ENCODE peak calls at places on chromosomes 3 and 15, in ten cellular contexts. M, A, N, G, J, P, O, Z, W and Y are unnamed samples.

GRCh38 chr3:12630292-12630691 is 33.6 kb downstream of the RAF1 start:
- ATAC-seq in M (no peak), A (no peak), N (no peak), G (no peak), J (no peak), P (no peak), O (no peak), Z (no peak), W (no peak), Y (no peak)

GRCh38 chr15:95016511-95017219 is 785.3 kb downstream of the MCTP2 start:
- ATAC-seq in M (peak), A (no peak), N (no peak), G (no peak), J (no peak), P (no peak), O (no peak), Z (no peak), W (no peak), Y (no peak)

GRCh38 chr3:12455740-12456139 is 28.5 kb upstream of the TSEN2 start:
- ATAC-seq in M (no peak), A (no peak), N (no peak), G (no peak), J (no peak), P (no peak), O (no peak), Z (no peak), W (no peak), Y (no peak)

GRCh38 chr3:78726545-78726944 is 1041.3 kb downstream of the ROBO1 start:
- ATAC-seq in M (no peak), A (no peak), N (no peak), G (no peak), J (no peak), P (no peak), O (no peak), Z (no peak), W (no peak), Y (no peak)

GRCh38 chr3:71521940-71522876 is 61.3 kb downstream of the FOXP1 start:
- ATAC-seq in M (no peak), A (no peak), N (no peak), G (no peak), J (no peak), P (no peak), O (no peak), Z (no peak), W (no peak), Y (no peak)

GRCh38 chr3:44114142-44114541 is 127.5 kb upstream of the TOPAZ1 start:
- ATAC-seq in M (peak), A (no peak), N (peak), G (no peak), J (no peak), P (peak), O (no peak), Z (peak), W (peak), Y (no peak)

GRCh38 chr3:102090646-102091045 is 241.3 kb downstream of the NFKBIZ start:
- ATAC-seq in M (no peak), A (no peak), N (no peak), G (no peak), J (no peak), P (no peak), O (no peak), Z (no peak), W (no peak), Y (no peak)

GRCh38 chr15:70127797-70128756 is 30.4 kb upstream of the TLE3 start:
- ATAC-seq in M (no peak), A (peak), N (no peak), G (no peak), J (no peak), P (peak), O (no peak), Z (no peak), W (peak), Y (no peak)

GRCh38 chr15:77706482-77707244 is 74.0 kb upstream of the LINGO1 start:
- ATAC-seq in M (no peak), A (no peak), N (no peak), G (no peak), J (no peak), P (no peak), O (no peak), Z (no peak), W (no peak), Y (no peak)

GRCh38 chr3:187889106-187889505 is 143.8 kb upstream of the BCL6 start:
- ATAC-seq in M (no peak), A (no peak), N (no peak), G (no peak), J (no peak), P (no peak), O (peak), Z (no peak), W (no peak), Y (no peak)

GRCh38 chr15:81966628-81967027 is 79.2 kb downstream of the MEX3B start:
- ATAC-seq in M (no peak), A (no peak), N (no peak), G (no peak), J (no peak), P (no peak), O (no peak), Z (no peak), W (no peak), Y (no peak)

GRCh38 chr3:113897373-113897777 is 50.4 kb upstream of the ZDHHC23 start:
- ATAC-seq in M (peak), A (no peak), N (peak), G (no peak), J (peak), P (no peak), O (no peak), Z (peak), W (no peak), Y (peak)

GRCh38 chr15:45441686-45442085 is 63.3 kb upstream of the GATM start:
- ATAC-seq in M (peak), A (no peak), N (no peak), G (no peak), J (no peak), P (no peak), O (no peak), Z (no peak), W (peak), Y (no peak)

GRCh38 chr15:38455096-38455495 is 1.2 kb downstream of the FAM98B start:
- ATAC-seq in M (no peak), A (no peak), N (no peak), G (no peak), J (no peak), P (no peak), O (no peak), Z (no peak), W (peak), Y (no peak)

GRCh38 chr3:164460851-164461250 is 617.4 kb downstream of the SI start:
- ATAC-seq in M (no peak), A (no peak), N (no peak), G (no peak), J (no peak), P (no peak), O (no peak), Z (no peak), W (no peak), Y (no peak)

GRCh38 chr3:128573707-128574162 is 76.9 kb downstream of the RPN1 start:
- ATAC-seq in M (peak), A (no peak), N (no peak), G (no peak), J (no peak), P (no peak), O (peak), Z (peak), W (no peak), Y (peak)

GRCh38 chr15:99618941-99619411 is 53.2 kb downstream of the MEF2A start:
- ATAC-seq in M (peak), A (no peak), N (peak), G (no peak), J (no peak), P (no peak), O (peak), Z (peak), W (peak), Y (peak)

GRCh38 chr15:68148039-68148438 is 57.1 kb downstream of the CALML4 start:
- ATAC-seq in M (peak), A (no peak), N (no peak), G (no peak), J (no peak), P (no peak), O (no peak), Z (peak), W (no peak), Y (peak)

GRCh38 chr3:54660599-54661210 is 267.2 kb downstream of the LRTM1 start:
- ATAC-seq in M (no peak), A (no peak), N (no peak), G (no peak), J (no peak), P (no peak), O (peak), Z (no peak), W (no peak), Y (no peak)

GRCh38 chr15:43286074-43286473 is 19.3 kb upstream of the TGM5 start:
- ATAC-seq in M (peak), A (no peak), N (peak), G (no peak), J (no peak), P (no peak), O (peak), Z (peak), W (peak), Y (peak)

GRCh38 chr15:84398763-84399701 is 163.5 kb downstream of the GOLGA6L4 start:
- ATAC-seq in M (peak), A (peak), N (no peak), G (no peak), J (no peak), P (no peak), O (no peak), Z (peak), W (no peak), Y (peak)

GRCh38 chr15:88497109-88497761 is 29.7 kb downstream of the MRPS11 start:
- ATAC-seq in M (peak), A (no peak), N (no peak), G (no peak), J (no peak), P (no peak), O (no peak), Z (peak), W (peak), Y (peak)

GRCh38 chr3:126857928-126858327 is 125.0 kb upstream of the PLXNA1 start:
- ATAC-seq in M (no peak), A (no peak), N (no peak), G (no peak), J (no peak), P (no peak), O (no peak), Z (no peak), W (no peak), Y (no peak)

GRCh38 chr15:27665002-27665401 is 434.1 kb downstream of the OCA2 start:
- ATAC-seq in M (no peak), A (no peak), N (no peak), G (no peak), J (no peak), P (no peak), O (no peak), Z (no peak), W (no peak), Y (no peak)

GRCh38 chr3:39127907-39128303 is 20.4 kb downstream of the TTC21A start:
- ATAC-seq in M (no peak), A (no peak), N (no peak), G (peak), J (peak), P (no peak), O (no peak), Z (no peak), W (no peak), Y (no peak)

GRCh38 chr15:40016224-40016865 is 22.6 kb downstream of the SRP14 start:
- ATAC-seq in M (no peak), A (no peak), N (no peak), G (no peak), J (no peak), P (no peak), O (no peak), Z (no peak), W (no peak), Y (no peak)

GRCh38 chr15:63223463-63223862 is 34.1 kb downstream of the RAB8B start:
- ATAC-seq in M (peak), A (no peak), N (no peak), G (no peak), J (no peak), P (peak), O (no peak), Z (peak), W (no peak), Y (no peak)

GRCh38 chr3:171262431-171262830 is 197.8 kb downstream of the TNIK start:
- ATAC-seq in M (no peak), A (no peak), N (no peak), G (no peak), J (no peak), P (no peak), O (no peak), Z (no peak), W (no peak), Y (no peak)

GRCh38 chr15:31399544-31400171 is 73.0 kb downstream of the KLF13 start:
- ATAC-seq in M (no peak), A (no peak), N (no peak), G (no peak), J (peak), P (peak), O (no peak), Z (no peak), W (no peak), Y (peak)

GRCh38 chr15:48888836-48889235 is 10.9 kb downstream of the EID1 start:
- ATAC-seq in M (no peak), A (no peak), N (no peak), G (no peak), J (no peak), P (no peak), O (no peak), Z (no peak), W (no peak), Y (no peak)

GRCh38 chr3:69065318-69065964 is 13.3 kb upstream of the TMF1 start:
- ATAC-seq in M (no peak), A (peak), N (no peak), G (peak), J (peak), P (peak), O (no peak), Z (no peak), W (no peak), Y (no peak)

GRCh38 chr15:38059665-38060064 is 125.2 kb downstream of the TMCO5A start:
- ATAC-seq in M (no peak), A (no peak), N (no peak), G (no peak), J (no peak), P (no peak), O (no peak), Z (no peak), W (no peak), Y (no peak)

GRCh38 chr15:49832421-49832980 is 211.7 kb downstream of the DTWD1 start:
- ATAC-seq in M (peak), A (no peak), N (peak), G (no peak), J (no peak), P (no peak), O (no peak), Z (peak), W (peak), Y (peak)

GRCh38 chr3:124281453-124282316 is 289.8 kb upstream of the ROPN1 start:
- ATAC-seq in M (peak), A (no peak), N (peak), G (no peak), J (no peak), P (no peak), O (peak), Z (peak), W (peak), Y (peak)